ENCODE peak calls at places on chromosomes 4 and X, in four cellular contexts. V is GM12891, L is K562, C is GM12878. O is an unnamed sample.

GRCh38 chr4:1466034-1466960 is 60.1 kb upstream of the NKX1-1 start:
- DNase-seq in V (no peak), C (no peak), L (no peak), O (no peak)

GRCh38 chr4:41320278-41320677 is 63.5 kb downstream of the UCHL1 start:
- DNase-seq in V (no peak), C (no peak), L (no peak), O (no peak)

GRCh38 chr4:167021545-167022155 is 212.6 kb downstream of the SPOCK3 start:
- DNase-seq in V (no peak), C (peak; percentile 30), L (peak; percentile 12), O (peak; percentile 14)

GRCh38 chr4:8744083-8744805 is 127.4 kb downstream of the HMX1 start:
- DNase-seq in L (peak; percentile 19), C (no peak), V (no peak), O (no peak)

GRCh38 chr4:139282375-139283075 is 2.5 kb upstream of the MGARP start:
- DNase-seq in L (no peak), C (no peak), V (no peak), O (no peak)

GRCh38 chr4:40316782-40317635 is 18.1 kb upstream of the CHRNA9 start:
- DNase-seq in L (peak; percentile 63), V (no peak), C (peak; percentile 78), O (peak; percentile 79)

GRCh38 chrX:866441-866990 is 235.9 kb downstream of the SHOX start:
- DNase-seq in L (no peak), V (no peak), C (no peak), O (no peak)

GRCh38 chr4:52016985-52017384 is 3.2 kb downstream of the LRRC66 start:
- DNase-seq in V (no peak), L (no peak), C (no peak), O (no peak)

GRCh38 chrX:71650333-71650969 is 16.9 kb upstream of the LOC101059915 start:
- DNase-seq in V (no peak), L (no peak), C (no peak), O (peak; percentile 34)

GRCh38 chr4:99630857-99631256 is 26.8 kb downstream of the C4orf54 start:
- DNase-seq in L (no peak), C (no peak), V (no peak), O (no peak)

GRCh38 chr4:54783402-54784110 is 125.8 kb downstream of the KIT start:
- DNase-seq in C (no peak), V (no peak), L (no peak), O (no peak)

GRCh38 chr4:118973295-118973694 is 84.6 kb downstream of the SYNPO2 start:
- DNase-seq in V (no peak), L (no peak), C (no peak), O (no peak)

GRCh38 chrX:13418126-13419091 is 98.6 kb upstream of the ATXN3L start:
- DNase-seq in L (no peak), C (no peak), V (no peak), O (no peak)

GRCh38 chr4:169337510-169337909 is 66.8 kb upstream of the SH3RF1 start:
- DNase-seq in C (no peak), L (no peak), V (no peak), O (no peak)
- TF ChIP-seq SPI1 in C (no peak), L (no peak), V (no peak), O (no peak)

DNA sequence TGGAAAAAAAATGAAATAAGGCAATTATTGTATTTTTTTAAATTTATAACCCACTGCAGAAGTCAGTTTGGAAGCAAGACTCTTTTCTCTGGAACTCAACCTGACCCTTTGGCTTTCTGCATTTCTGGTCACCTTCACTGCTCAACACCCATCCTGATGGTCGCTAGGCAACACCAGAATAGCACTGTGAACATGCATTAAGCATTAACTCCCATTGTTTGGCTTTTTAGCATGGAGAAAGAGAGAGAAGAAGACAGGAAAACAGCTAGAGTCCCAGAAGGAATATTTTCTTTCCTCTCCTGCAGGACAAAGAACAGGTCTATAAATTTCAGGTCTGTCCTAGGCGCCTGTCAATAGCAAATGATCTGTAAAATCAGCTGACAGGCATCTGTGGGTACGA is 137.2 kb upstream of the ETNPPL start:
- DNase-seq in V (no peak), C (no peak), L (no peak), O (no peak)
- TF ChIP-seq SPI1 in V (no peak), C (no peak), L (no peak), O (no peak)

GRCh38 chrX:136176399-136176825 is 29.1 kb downstream of the FHL1 start:
- DNase-seq in C (no peak), L (no peak), V (no peak), O (no peak)
- TF ChIP-seq SPI1 in C (no peak), L (no peak), V (no peak), O (no peak)

DNA sequence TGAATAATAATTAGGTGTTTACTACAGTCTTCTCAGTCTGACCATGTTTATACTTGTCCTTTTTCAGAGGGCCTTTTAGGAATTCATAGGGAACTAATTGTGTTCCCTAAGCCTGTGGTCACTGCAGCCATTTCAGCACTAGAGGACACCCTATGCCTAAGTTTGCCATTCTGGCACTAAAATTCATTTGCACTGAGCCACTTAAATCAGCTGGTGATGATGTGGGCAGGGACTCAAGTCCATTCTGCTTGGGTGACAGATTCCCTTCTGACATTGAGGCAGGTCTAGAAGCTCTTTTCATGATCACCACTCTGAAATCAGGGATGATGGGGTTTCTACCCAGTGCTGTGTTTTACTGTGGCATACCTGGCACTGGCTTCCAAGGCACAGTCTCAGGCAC is 1178.9 kb upstream of the DIAPH2 start:
- DNase-seq in L (no peak), V (no peak), C (no peak), O (no peak)
- TF ChIP-seq SPI1 in L (no peak), V (no peak), C (no peak), O (no peak)

GRCh38 chr4:84503495-84504437 is 4.7 kb upstream of the NKX6-1 start:
- DNase-seq in C (no peak), L (peak; percentile 63), V (no peak), O (no peak)
- TF ChIP-seq SPI1 in C (no peak), L (no peak), V (no peak), O (no peak)

GRCh38 chr4:48033825-48034413 is 17.3 kb downstream of the NIPAL1 start:
- DNase-seq in C (no peak), L (peak; percentile 32), V (no peak), O (no peak)

GRCh38 chr4:48038666-48039065 is 22.1 kb downstream of the NIPAL1 start:
- DNase-seq in C (no peak), V (no peak), L (no peak), O (no peak)

GRCh38 chr4:48035952-48036351 is 19.4 kb downstream of the NIPAL1 start:
- DNase-seq in L (no peak), V (no peak), C (no peak), O (no peak)

GRCh38 chr4:48032721-48033120 is 16.1 kb downstream of the NIPAL1 start:
- DNase-seq in L (no peak), V (no peak), C (no peak), O (no peak)

GRCh38 chr4:48037117-48037462 is 20.5 kb downstream of the NIPAL1 start:
- DNase-seq in C (no peak), V (no peak), L (no peak), O (no peak)
- TF ChIP-seq SPI1 in C (no peak), V (no peak), L (no peak), O (no peak)

GRCh38 chrX:154516655-154517100 is 646 bp upstream of the FAM3A start:
- DNase-seq in V (no peak), C (no peak), L (no peak), O (no peak)
- TF ChIP-seq SPI1 in V (no peak), C (no peak), L (no peak), O (no peak)

DNA sequence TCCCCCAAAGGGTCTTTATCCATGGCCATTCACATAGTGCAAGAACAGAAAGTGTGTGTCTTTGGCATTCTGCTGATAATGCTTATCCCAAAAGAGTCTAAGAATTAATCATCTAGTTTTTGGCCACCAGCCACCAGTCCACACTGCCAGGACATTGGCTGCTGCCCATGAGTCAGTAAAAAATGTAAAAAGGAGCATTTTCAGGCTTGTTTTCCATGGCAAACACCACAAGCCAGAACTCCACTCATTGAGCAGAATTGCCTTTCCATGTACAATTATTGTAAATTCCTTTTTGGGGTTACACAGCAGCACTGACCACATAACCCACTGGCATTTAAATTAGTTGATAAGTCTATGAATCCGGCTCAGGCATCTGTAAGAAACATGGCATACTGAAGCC is 89.2 kb upstream of the PRDX4 start:
- DNase-seq in V (no peak), C (no peak), L (no peak), O (no peak)
- TF ChIP-seq SPI1 in V (no peak), C (no peak), L (no peak), O (no peak)

GRCh38 chr4:163558539-163559044 is 64.1 kb downstream of the TMA16 start:
- DNase-seq in L (no peak), C (no peak), V (no peak), O (no peak)

GRCh38 chr4:163553146-163553545 is 58.7 kb downstream of the TMA16 start:
- DNase-seq in L (no peak), C (no peak), V (no peak), O (no peak)

GRCh38 chr4:163556650-163557391 is 62.3 kb downstream of the TMA16 start:
- DNase-seq in V (no peak), L (no peak), C (no peak), O (no peak)

GRCh38 chr4:163554870-163555465 is 60.5 kb downstream of the TMA16 start:
- DNase-seq in V (no peak), L (no peak), C (no peak), O (no peak)

GRCh38 chr4:163556169-163556568 is 61.7 kb downstream of the TMA16 start:
- DNase-seq in C (no peak), V (no peak), L (no peak), O (no peak)
- TF ChIP-seq SPI1 in C (no peak), V (no peak), L (no peak), O (no peak)

GRCh38 chrX:73446831-73447230 is at the start of gene CDX4:
- DNase-seq in L (no peak), C (no peak), V (no peak), O (no peak)

GRCh38 chrX:73448379-73448778 is 1.5 kb downstream of the CDX4 start:
- DNase-seq in L (no peak), V (no peak), C (no peak), O (no peak)

DNA sequence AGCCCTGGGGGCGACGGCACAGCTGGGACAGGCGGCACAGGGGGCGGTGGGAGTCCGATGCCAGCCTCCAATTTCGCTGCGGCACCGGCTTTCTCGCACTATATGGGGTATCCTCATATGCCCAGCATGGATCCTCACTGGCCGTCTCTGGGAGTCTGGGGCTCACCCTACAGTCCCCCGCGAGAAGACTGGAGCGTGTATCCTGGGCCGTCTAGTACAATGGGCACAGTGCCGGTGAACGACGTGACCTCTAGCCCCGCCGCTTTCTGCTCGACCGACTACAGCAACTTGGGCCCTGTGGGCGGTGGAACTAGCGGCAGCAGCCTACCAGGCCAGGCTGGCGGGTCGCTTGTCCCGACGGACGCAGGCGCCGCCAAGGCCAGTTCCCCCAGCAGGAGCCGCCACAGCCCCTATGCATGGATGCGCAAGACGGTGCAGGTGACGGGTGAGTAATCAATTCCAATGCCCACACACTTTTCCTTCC is 500 bp downstream of the CDX4 start:
- DNase-seq in L (no peak), C (no peak), V (no peak), O (no peak)
- TF ChIP-seq SPI1 in L (no peak), C (no peak), V (no peak), O (no peak)

O was measured in HL-60.